ENCODE peak calls at places on chromosome 17, in seven cellular contexts. B is stomach, O is MM.1S, Y is psoas muscle, V is PC-3, N is H1, M is heart left ventricle. Z is an unnamed sample. For H3K4me1, the result is how much of the 10 kb centered on the place peaks cover.

GRCh38 chr17:50347087-50347893 is 1.4 kb downstream of the XYLT2 start:
- DNase-seq in B (no peak), O (no peak), Y (no peak), V (no peak), N (peak), M (no peak), Z (no peak)

GRCh38 chr17:58956997-58957724 is 149.5 kb downstream of the TRIM37 start:
- DNase-seq in B (no peak), O (no peak), Y (no peak), V (peak), N (no peak), M (no peak), Z (no peak)

GRCh38 chr17:50316016-50316587 is 29.8 kb upstream of the XYLT2 start:
- DNase-seq in B (no peak), O (no peak), Y (no peak), V (no peak), N (no peak), M (no peak), Z (no peak)

GRCh38 chr17:56175299-56175935 is 22.1 kb downstream of the ANKFN1 start:
- DNase-seq in B (no peak), O (no peak), Y (no peak), V (no peak), N (no peak), M (no peak), Z (no peak)

GRCh38 chr17:78486946-78487680 is 90.1 kb downstream of the DNAH17 start:
- DNase-seq in B (no peak), O (no peak), Y (no peak), V (no peak), N (no peak), M (no peak), Z (no peak)

GRCh38 chr17:12765544-12765943 is 23.8 kb upstream of the ARHGAP44 start:
- DNase-seq in B (peak), O (no peak), Y (no peak), V (peak), N (no peak), M (peak), Z (no peak)

GRCh38 chr17:74737299-74738050 is 419 bp downstream of the RAB37 start:
- DNase-seq in B (no peak), O (peak), Y (no peak), V (peak), N (peak), M (no peak), Z (no peak)

GRCh38 chr17:8887834-8888703 is 20.6 kb upstream of the PIK3R6 start:
- DNase-seq in B (no peak), O (peak), Y (no peak), V (peak), N (peak), M (peak), Z (no peak)

GRCh38 chr17:45896803-45897693 is 2.7 kb downstream of the MAPT start:
- DNase-seq in B (no peak), O (no peak), Y (no peak), V (no peak), N (peak), M (no peak), Z (no peak)

GRCh38 chr17:43467981-43468541 is 15.7 kb upstream of the DHX8 start:
- DNase-seq in B (no peak), O (no peak), Y (no peak), V (no peak), N (no peak), M (no peak), Z (no peak)

GRCh38 chr17:8976638-8977037 is 11.1 kb upstream of the PIK3R5 start:
- DNase-seq in B (no peak), O (peak), Y (no peak), V (no peak), N (no peak), M (no peak), Z (no peak)

GRCh38 chr17:51617876-51618455 is 357.6 kb downstream of the UTP18 start:
- DNase-seq in B (no peak), O (no peak), Y (no peak), V (no peak), N (no peak), M (no peak), Z (no peak)

GRCh38 chr17:3528604-3529511 is 28.8 kb downstream of the TRPV3 start:
- DNase-seq in B (no peak), O (no peak), Y (peak), V (no peak), N (no peak), M (no peak), Z (no peak)

GRCh38 chr17:68600881-68601564 is at the start of gene FAM20A:
- DNase-seq in B (peak), O (no peak), Y (peak), V (no peak), N (peak), M (peak), Z (peak)

GRCh38 chr17:82449136-82449882 is 1.2 kb downstream of the CYBC1 start:
- DNase-seq in B (peak), O (peak), Y (no peak), V (no peak), N (no peak), M (peak), Z (no peak)

GRCh38 chr17:39666601-39667261 is 1.5 kb upstream of the PNMT start:
- DNase-seq in B (no peak), O (no peak), Y (peak), V (no peak), N (no peak), M (peak), Z (peak)

GRCh38 chr17:39668141-39668924 is at the start of gene PNMT:
- DNase-seq in B (peak), O (peak), Y (peak), V (peak), N (peak), M (peak), Z (peak)

GRCh38 chr17:39666231-39666600 is 1.1 kb downstream of the TCAP start:
- DNase-seq in B (no peak), O (no peak), Y (no peak), V (no peak), N (no peak), M (no peak), Z (no peak)

GRCh38 chr17:39665642-39666221 is 583 bp downstream of the TCAP start:
- DNase-seq in B (no peak), O (no peak), Y (peak), V (peak), N (no peak), M (no peak), Z (no peak)

GRCh38 chr17:39667262-39668140 is 752 bp upstream of the PNMT start:
- DNase-seq in B (peak), O (no peak), Y (no peak), V (no peak), N (peak), M (peak), Z (no peak)
- H3K4me1 ChIP-seq in B (half or more), O (under half), Y (under half), V (under half), N (under half), M (under half), Z (under half)

GRCh38 chr17:11719852-11720251 is 121.6 kb downstream of the DNAH9 start:
- DNase-seq in B (no peak), O (no peak), Y (no peak), V (no peak), N (no peak), M (no peak), Z (no peak)
- H3K27ac ChIP-seq in B (no peak), O (no peak), Y (no peak), V (no peak), N (no peak), M (no peak), Z (no peak)

GRCh38 chr17:47272491-47272890 is 18.9 kb downstream of the ITGB3 start:
- DNase-seq in B (no peak), O (no peak), Y (no peak), V (no peak), N (no peak), M (no peak), Z (no peak)
- H3K4me1 ChIP-seq in B (under half), O (under half), Y (under half), V (under half), N (under half), M (under half), Z (under half)

GRCh38 chr17:44794699-44795413 is 35.2 kb downstream of the GJC1 start:
- DNase-seq in B (no peak), O (no peak), Y (no peak), V (peak), N (no peak), M (no peak), Z (no peak)
- H3K27ac ChIP-seq in B (peak), O (no peak), Y (peak), V (peak), N (no peak), M (peak), Z (no peak)

DNA sequence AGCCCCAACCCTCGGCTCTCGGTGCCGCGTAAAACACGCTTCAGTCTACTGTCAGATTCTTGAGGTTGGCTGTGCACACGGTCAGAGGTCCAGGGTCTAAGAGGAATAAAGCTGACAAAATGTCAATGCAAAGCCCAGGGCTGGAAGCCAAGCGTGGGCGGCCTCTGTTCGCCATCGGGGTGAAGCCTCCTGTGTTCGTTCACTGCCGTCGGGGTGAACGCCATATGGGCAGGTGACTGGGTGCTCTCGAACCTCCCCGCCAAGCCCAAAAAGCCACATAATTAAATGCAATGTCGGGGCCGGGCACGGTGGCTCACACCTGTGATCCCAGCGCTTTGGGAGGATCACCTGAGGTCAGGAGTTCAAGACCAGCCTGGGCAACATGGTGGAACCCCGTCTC is 44.6 kb downstream of the MRM3 start:
- DNase-seq in B (no peak), O (no peak), Y (no peak), V (no peak), N (no peak), M (no peak), Z (no peak)
- H3K4me1 ChIP-seq in B (under half), O (under half), Y (under half), V (under half), N (under half), M (under half), Z (under half)